ENCODE peak calls at places on chromosomes 11 and 22, in seven cellular contexts. One of them, this sample, is unnamed. For H3K4me1, the result is how much of the 10 kb centered on the place peaks cover.

GRCh38 chr11:3163241-3163981 is 1.7 kb downstream of the OSBPL5 start:
- DNase-seq in ascending aorta: peak
- DNase-seq in IMR-90: no peak
- DNase-seq in lung: no peak
- DNase-seq in tibial artery: peak
- DNase-seq in fibroblast of lung: no peak
- DNase-seq in stomach: no peak
- DNase-seq in this sample: no peak

GRCh38 chr11:86172894-86173293 is 71.7 kb upstream of the EED start:
- DNase-seq in ascending aorta: no peak
- DNase-seq in IMR-90: peak
- DNase-seq in lung: no peak
- DNase-seq in tibial artery: no peak
- DNase-seq in fibroblast of lung: no peak
- DNase-seq in stomach: no peak
- DNase-seq in this sample: peak

GRCh38 chr11:32448232-32448631 is 12.9 kb upstream of the WT1 start:
- DNase-seq in ascending aorta: no peak
- DNase-seq in IMR-90: no peak
- DNase-seq in lung: no peak
- DNase-seq in tibial artery: no peak
- DNase-seq in fibroblast of lung: no peak
- DNase-seq in stomach: peak
- DNase-seq in this sample: no peak

GRCh38 chr11:111963786-111964385 is 26.7 kb downstream of the DIXDC1 start:
- DNase-seq in ascending aorta: no peak
- DNase-seq in IMR-90: peak
- DNase-seq in lung: no peak
- DNase-seq in tibial artery: no peak
- DNase-seq in fibroblast of lung: no peak
- DNase-seq in stomach: no peak
- DNase-seq in this sample: no peak

GRCh38 chr11:19603771-19604170 is 108.9 kb upstream of the NAV2 start:
- DNase-seq in ascending aorta: no peak
- DNase-seq in IMR-90: no peak
- DNase-seq in lung: no peak
- DNase-seq in tibial artery: no peak
- DNase-seq in fibroblast of lung: no peak
- DNase-seq in stomach: no peak
- DNase-seq in this sample: no peak

GRCh38 chr11:131033151-131033651 is 116.9 kb upstream of the SNX19 start:
- DNase-seq in ascending aorta: no peak
- DNase-seq in IMR-90: peak
- DNase-seq in lung: no peak
- DNase-seq in tibial artery: no peak
- DNase-seq in fibroblast of lung: peak
- DNase-seq in stomach: no peak
- DNase-seq in this sample: no peak

GRCh38 chr11:113894421-113894996 is 10.1 kb upstream of the HTR3B start:
- DNase-seq in ascending aorta: peak
- DNase-seq in IMR-90: no peak
- DNase-seq in lung: no peak
- DNase-seq in tibial artery: no peak
- DNase-seq in fibroblast of lung: no peak
- DNase-seq in stomach: no peak
- DNase-seq in this sample: peak

GRCh38 chr22:43142881-43143562 is at the start of gene MCAT:
- DNase-seq in ascending aorta: peak
- DNase-seq in IMR-90: peak
- DNase-seq in lung: peak
- DNase-seq in tibial artery: peak
- DNase-seq in fibroblast of lung: peak
- DNase-seq in stomach: peak
- DNase-seq in this sample: peak

GRCh38 chr11:96324912-96325311 is 18.1 kb downstream of the MAML2 start:
- DNase-seq in ascending aorta: no peak
- DNase-seq in IMR-90: peak
- DNase-seq in lung: no peak
- DNase-seq in tibial artery: no peak
- DNase-seq in fibroblast of lung: peak
- DNase-seq in stomach: no peak
- DNase-seq in this sample: no peak

GRCh38 chr11:108286369-108286768 is 63.5 kb downstream of the ATM start:
- DNase-seq in ascending aorta: no peak
- DNase-seq in IMR-90: no peak
- DNase-seq in lung: no peak
- DNase-seq in tibial artery: no peak
- DNase-seq in fibroblast of lung: no peak
- DNase-seq in stomach: no peak
- DNase-seq in this sample: no peak

GRCh38 chr22:17778412-17778976 is 4.2 kb upstream of the BID start:
- DNase-seq in ascending aorta: no peak
- DNase-seq in IMR-90: no peak
- DNase-seq in lung: no peak
- DNase-seq in tibial artery: no peak
- DNase-seq in fibroblast of lung: no peak
- DNase-seq in stomach: no peak
- DNase-seq in this sample: no peak

GRCh38 chr11:35043933-35044332 is 95.0 kb upstream of the CD44 start:
- DNase-seq in ascending aorta: no peak
- DNase-seq in IMR-90: no peak
- DNase-seq in lung: no peak
- DNase-seq in tibial artery: no peak
- DNase-seq in fibroblast of lung: peak
- DNase-seq in stomach: no peak
- DNase-seq in this sample: no peak

GRCh38 chr11:1765871-1766718 is 2.4 kb upstream of the CTSD start:
- DNase-seq in ascending aorta: peak
- DNase-seq in IMR-90: no peak
- DNase-seq in lung: no peak
- DNase-seq in tibial artery: peak
- DNase-seq in fibroblast of lung: no peak
- DNase-seq in stomach: no peak
- DNase-seq in this sample: no peak

GRCh38 chr11:43547900-43548381 is 132.6 kb upstream of the HSD17B12 start:
- DNase-seq in ascending aorta: no peak
- DNase-seq in IMR-90: no peak
- DNase-seq in lung: no peak
- DNase-seq in tibial artery: no peak
- DNase-seq in fibroblast of lung: peak
- DNase-seq in stomach: peak
- DNase-seq in this sample: no peak

GRCh38 chr11:78228467-78228866 is 39.7 kb downstream of the USP35 start:
- DNase-seq in ascending aorta: peak
- DNase-seq in IMR-90: peak
- DNase-seq in lung: no peak
- DNase-seq in tibial artery: no peak
- DNase-seq in fibroblast of lung: peak
- DNase-seq in stomach: no peak
- DNase-seq in this sample: peak

GRCh38 chr22:19848298-19849224 is 6.1 kb downstream of the GNB1L start:
- DNase-seq in ascending aorta: no peak
- DNase-seq in IMR-90: no peak
- DNase-seq in lung: peak
- DNase-seq in tibial artery: no peak
- DNase-seq in fibroblast of lung: no peak
- DNase-seq in stomach: peak
- DNase-seq in this sample: no peak

GRCh38 chr11:31940396-31941037 is 129.4 kb upstream of the PAX6 start:
- DNase-seq in ascending aorta: no peak
- DNase-seq in IMR-90: peak
- DNase-seq in lung: no peak
- DNase-seq in tibial artery: no peak
- DNase-seq in fibroblast of lung: peak
- DNase-seq in stomach: no peak
- DNase-seq in this sample: no peak

GRCh38 chr11:20154381-20154780 is 5.9 kb downstream of the DBX1 start:
- DNase-seq in ascending aorta: no peak
- DNase-seq in IMR-90: no peak
- DNase-seq in lung: no peak
- DNase-seq in tibial artery: no peak
- DNase-seq in fibroblast of lung: no peak
- DNase-seq in stomach: no peak
- DNase-seq in this sample: peak

GRCh38 chr11:31720225-31720624 is 90.9 kb downstream of the PAX6 start:
- DNase-seq in ascending aorta: no peak
- DNase-seq in IMR-90: no peak
- DNase-seq in lung: no peak
- DNase-seq in tibial artery: no peak
- DNase-seq in fibroblast of lung: no peak
- DNase-seq in stomach: no peak
- DNase-seq in this sample: no peak

GRCh38 chr22:37985751-37986281 is 1.5 kb upstream of the SOX10 start:
- DNase-seq in ascending aorta: no peak
- DNase-seq in IMR-90: no peak
- DNase-seq in lung: no peak
- DNase-seq in tibial artery: no peak
- DNase-seq in fibroblast of lung: no peak
- DNase-seq in stomach: no peak
- DNase-seq in this sample: no peak

GRCh38 chr22:27804683-27805297 is 3.2 kb upstream of the MN1 start:
- DNase-seq in ascending aorta: peak
- DNase-seq in IMR-90: peak
- DNase-seq in lung: peak
- DNase-seq in tibial artery: peak
- DNase-seq in fibroblast of lung: peak
- DNase-seq in stomach: peak
- DNase-seq in this sample: peak

GRCh38 chr11:78045851-78046485 is 17.7 kb upstream of the THRSP start:
- DNase-seq in ascending aorta: peak
- DNase-seq in IMR-90: peak
- DNase-seq in lung: peak
- DNase-seq in tibial artery: peak
- DNase-seq in fibroblast of lung: peak
- DNase-seq in stomach: peak
- DNase-seq in this sample: peak

GRCh38 chr22:27242111-27242436 is 559.5 kb downstream of the MN1 start:
- DNase-seq in ascending aorta: no peak
- DNase-seq in IMR-90: no peak
- DNase-seq in lung: no peak
- DNase-seq in tibial artery: no peak
- DNase-seq in fibroblast of lung: no peak
- DNase-seq in stomach: no peak
- DNase-seq in this sample: no peak

DNA sequence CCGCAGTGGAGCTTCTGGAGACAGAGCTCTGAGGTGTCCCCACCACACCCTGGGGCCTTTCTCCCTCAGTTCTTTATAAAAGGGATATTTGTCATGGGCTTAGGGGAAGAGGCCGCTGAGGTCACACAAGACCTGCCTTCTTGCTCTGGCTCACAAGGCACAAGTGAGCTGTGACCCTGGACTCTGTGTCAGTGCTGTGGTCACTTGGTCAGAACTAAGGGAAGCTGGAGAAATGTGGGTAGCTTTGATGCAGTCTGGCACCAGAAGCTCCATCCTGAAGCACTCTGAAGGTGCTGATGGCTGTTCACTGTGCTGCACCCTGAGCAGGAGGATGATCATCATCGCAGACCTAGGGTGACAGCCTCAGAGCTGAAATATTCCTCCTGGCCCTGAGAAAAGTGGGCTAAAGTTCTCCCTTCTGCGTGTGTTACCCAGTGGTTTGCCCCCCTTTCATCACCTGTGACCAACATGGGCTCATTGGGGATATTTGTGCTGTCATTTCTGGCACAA is 28.1 kb upstream of the VPREB1 start:
- DNase-seq in ascending aorta: no peak
- DNase-seq in IMR-90: no peak
- DNase-seq in lung: no peak
- DNase-seq in tibial artery: no peak
- DNase-seq in fibroblast of lung: no peak
- DNase-seq in stomach: no peak
- DNase-seq in this sample: no peak
- H3K4me1 ChIP-seq in ascending aorta: under half
- H3K4me1 ChIP-seq in IMR-90: under half
- H3K4me1 ChIP-seq in lung: under half
- H3K4me1 ChIP-seq in tibial artery: under half
- H3K4me1 ChIP-seq in fibroblast of lung: under half
- H3K4me1 ChIP-seq in stomach: under half
- H3K4me1 ChIP-seq in this sample: under half

DNA sequence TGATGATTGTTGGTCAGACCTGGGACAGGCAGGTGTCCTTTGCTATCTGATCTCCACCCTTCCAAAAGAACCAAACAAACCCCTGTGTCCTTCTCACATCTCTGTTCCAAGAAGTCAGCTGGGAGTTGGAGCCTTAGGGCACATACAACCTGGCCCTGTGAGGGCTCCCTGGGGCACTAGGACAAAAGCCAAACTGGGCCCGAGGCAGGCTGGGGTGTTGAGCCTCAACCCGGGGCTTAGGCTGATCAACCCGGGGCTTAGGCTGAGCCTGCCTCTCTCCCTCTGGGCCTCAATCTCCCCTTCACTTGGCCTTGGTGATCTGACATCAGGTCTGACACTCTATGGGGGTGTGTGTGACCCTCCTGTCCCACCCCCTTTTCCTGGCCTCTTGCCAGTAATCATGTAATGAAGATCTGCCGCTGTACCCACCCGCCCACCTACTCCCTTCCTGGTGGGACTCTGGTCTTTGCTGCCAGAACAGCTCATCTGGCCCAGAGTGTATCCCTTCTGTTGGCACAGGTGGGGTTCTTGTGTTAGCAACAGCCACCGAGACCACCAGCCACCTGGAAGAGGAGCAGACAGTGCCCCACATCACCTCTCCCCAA is 22.8 kb upstream of the UVRAG start:
- DNase-seq in ascending aorta: no peak
- DNase-seq in IMR-90: no peak
- DNase-seq in lung: no peak
- DNase-seq in tibial artery: no peak
- DNase-seq in fibroblast of lung: no peak
- DNase-seq in stomach: no peak
- DNase-seq in this sample: no peak
- H3K4me1 ChIP-seq in ascending aorta: under half
- H3K4me1 ChIP-seq in IMR-90: under half
- H3K4me1 ChIP-seq in lung: under half
- H3K4me1 ChIP-seq in tibial artery: under half
- H3K4me1 ChIP-seq in fibroblast of lung: under half
- H3K4me1 ChIP-seq in stomach: under half
- H3K4me1 ChIP-seq in this sample: under half

GRCh38 chr22:46735747-46736608 is 2.1 kb downstream of the CERK start:
- DNase-seq in ascending aorta: no peak
- DNase-seq in IMR-90: no peak
- DNase-seq in lung: no peak
- DNase-seq in tibial artery: no peak
- DNase-seq in fibroblast of lung: no peak
- DNase-seq in stomach: no peak
- DNase-seq in this sample: no peak
- H3K4me1 ChIP-seq in ascending aorta: under half
- H3K4me1 ChIP-seq in IMR-90: under half
- H3K4me1 ChIP-seq in lung: under half
- H3K4me1 ChIP-seq in tibial artery: under half
- H3K4me1 ChIP-seq in fibroblast of lung: under half
- H3K4me1 ChIP-seq in stomach: half or more
- H3K4me1 ChIP-seq in this sample: under half

DNA sequence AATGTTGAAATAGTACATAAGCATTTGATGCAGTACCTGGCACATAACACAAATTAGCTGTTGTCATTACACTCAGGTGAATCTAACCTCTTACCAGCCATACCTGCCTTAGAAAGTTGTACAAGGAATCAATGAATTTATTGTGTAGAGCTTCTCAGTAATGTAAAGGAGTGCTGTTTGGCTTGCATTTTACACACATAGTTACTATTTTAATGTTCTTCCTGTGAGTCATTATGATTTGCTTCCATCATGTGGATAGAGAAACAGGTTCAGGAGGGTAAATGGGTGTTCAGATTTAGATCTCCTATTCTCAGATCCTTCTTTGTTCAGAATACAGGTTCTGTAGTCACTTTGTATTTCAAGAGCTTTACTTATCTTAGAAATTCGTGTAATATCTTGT is 27.6 kb upstream of the RCE1 start:
- DNase-seq in ascending aorta: no peak
- DNase-seq in IMR-90: peak
- DNase-seq in lung: no peak
- DNase-seq in tibial artery: no peak
- DNase-seq in fibroblast of lung: no peak
- DNase-seq in stomach: no peak
- DNase-seq in this sample: no peak
- H3K4me1 ChIP-seq in ascending aorta: under half
- H3K4me1 ChIP-seq in IMR-90: under half
- H3K4me1 ChIP-seq in lung: under half
- H3K4me1 ChIP-seq in tibial artery: under half
- H3K4me1 ChIP-seq in fibroblast of lung: under half
- H3K4me1 ChIP-seq in stomach: under half
- H3K4me1 ChIP-seq in this sample: under half